ENCODE peak calls at places on chromosomes 1 and 21, in seven cellular contexts. Y, L, D, R, N, X and V are unnamed samples.

GRCh38 chr1:234940841-234941240 is 187.8 kb downstream of the TOMM20 start:
- DNase-seq in D (no peak), Y (no peak), N (no peak), X (no peak), L (no peak), R (no peak), V (no peak)

GRCh38 chr1:211329764-211330201 is 3.1 kb downstream of the TRAF5 start:
- DNase-seq in X (no peak), D (no peak), N (no peak), R (no peak), L (no peak), Y (no peak), V (no peak)

GRCh38 chr1:3664700-3665375 is 12.5 kb downstream of the TP73 start:
- DNase-seq in R (no peak), X (no peak), N (no peak), L (no peak), D (peak), Y (no peak), V (no peak)

GRCh38 chr1:211606914-211607751 is 28.2 kb upstream of the SLC30A1 start:
- DNase-seq in L (no peak), R (no peak), D (peak), N (no peak), X (peak), Y (no peak), V (no peak)

GRCh38 chr1:119713538-119714456 is 2.1 kb downstream of the PHGDH start:
- DNase-seq in Y (peak), R (no peak), D (no peak), N (no peak), X (no peak), L (peak), V (no peak)

GRCh38 chr1:64171797-64172281 is 31.6 kb upstream of the UBE2U start:
- DNase-seq in Y (peak), R (no peak), X (no peak), D (no peak), N (peak), L (no peak), V (no peak)

GRCh38 chr1:169051171-169051570 is 55.3 kb upstream of the ATP1B1 start:
- DNase-seq in X (no peak), D (no peak), N (no peak), R (no peak), L (no peak), Y (no peak), V (no peak)

GRCh38 chr1:200900877-200901276 is 6.2 kb downstream of the INAVA start:
- DNase-seq in N (no peak), Y (no peak), D (no peak), X (no peak), L (no peak), R (no peak), V (no peak)

GRCh38 chr1:53896673-53897229 is 2.8 kb downstream of the DIO1 start:
- DNase-seq in R (peak), D (no peak), L (no peak), Y (peak), N (no peak), X (no peak), V (no peak)

GRCh38 chr1:246837418-246838117 is 94.2 kb downstream of the AHCTF1 start:
- DNase-seq in R (no peak), D (no peak), L (no peak), X (no peak), Y (peak), N (peak), V (no peak)

GRCh38 chr1:152942161-152942560 is 4.8 kb upstream of the SPRR5 start:
- DNase-seq in Y (no peak), R (no peak), N (no peak), D (no peak), L (no peak), X (no peak), V (no peak)

GRCh38 chr21:30981403-30981802 is 56.9 kb downstream of the KRTAP19-8 start:
- DNase-seq in N (no peak), Y (no peak), L (no peak), D (no peak), X (no peak), R (no peak), V (no peak)

GRCh38 chr1:43304771-43305300 is 4.1 kb downstream of the TIE1 start:
- DNase-seq in N (no peak), D (no peak), X (peak), Y (no peak), R (no peak), L (no peak), V (no peak)

GRCh38 chr1:77516106-77516505 is 166.4 kb downstream of the ZZZ3 start:
- DNase-seq in R (no peak), Y (no peak), X (no peak), L (no peak), D (no peak), N (no peak), V (no peak)

GRCh38 chr1:77511440-77511840 is 171.0 kb downstream of the ZZZ3 start:
- DNase-seq in Y (peak), X (no peak), L (no peak), D (no peak), N (peak), R (peak), V (no peak)

GRCh38 chr1:77509898-77510297 is 172.6 kb downstream of the ZZZ3 start:
- DNase-seq in L (no peak), N (no peak), R (no peak), D (no peak), X (no peak), Y (no peak), V (no peak)

GRCh38 chr1:77513839-77514763 is 168.4 kb downstream of the ZZZ3 start:
- DNase-seq in L (peak), D (no peak), Y (peak), N (peak), X (no peak), R (peak), V (no peak)

GRCh38 chr1:77514871-77515776 is 167.3 kb downstream of the ZZZ3 start:
- DNase-seq in R (no peak), X (no peak), N (peak), D (peak), Y (peak), L (peak), V (no peak)
- H3K4me3 ChIP-seq in R (no peak), X (no peak), N (no peak), D (no peak), Y (no peak), L (no peak), V (no peak)

DNA sequence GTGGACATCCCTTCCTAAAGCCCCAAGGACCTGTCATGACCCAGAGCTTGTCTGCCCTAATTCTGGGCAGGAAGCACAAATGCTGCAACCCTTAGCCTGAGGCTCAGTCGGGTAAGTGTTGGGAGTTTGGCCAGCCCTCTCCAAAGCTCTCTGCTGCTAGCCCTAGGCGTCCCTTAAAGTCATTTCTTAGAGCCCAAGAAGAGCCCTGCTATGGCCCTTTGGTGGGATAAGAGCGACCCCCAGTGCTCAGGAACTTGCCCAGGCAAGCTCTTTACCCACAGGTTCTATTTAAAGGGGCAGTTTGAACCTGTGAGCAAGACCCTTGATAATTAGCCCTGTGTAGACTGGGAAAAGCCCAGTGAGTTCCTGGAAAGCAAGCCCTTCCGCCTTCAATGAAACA is 356.8 kb downstream of the RRAGC start:
- DNase-seq in N (no peak), Y (peak), X (no peak), R (no peak), D (no peak), L (peak), V (no peak)
- TF ChIP-seq CTCF in N (peak), Y (no peak), X (peak), R (no peak), D (no peak), L (no peak), V (no peak)

GRCh38 chr1:210025870-210026269 is 87.9 kb downstream of the SYT14 start:
- DNase-seq in N (no peak), D (no peak), R (no peak), Y (no peak), X (no peak), L (no peak), V (no peak)
- H3K27ac ChIP-seq in N (no peak), D (no peak), R (no peak), Y (no peak), X (no peak), L (no peak), V (no peak)

GRCh38 chr1:223844521-223844961 is 1.2 kb downstream of the TP53BP2 start:
- DNase-seq in N (no peak), X (no peak), D (no peak), Y (no peak), R (no peak), L (no peak), V (no peak)

GRCh38 chr1:223845810-223846667 is at the start of gene TP53BP2:
- DNase-seq in D (peak), L (peak), Y (peak), R (peak), X (peak), N (peak), V (peak)

GRCh38 chr1:223844962-223845809 is 561 bp downstream of the TP53BP2 start:
- DNase-seq in N (peak), X (peak), R (no peak), Y (peak), L (peak), D (peak), V (no peak)

GRCh38 chr1:223842784-223843183 is 3.0 kb downstream of the TP53BP2 start:
- DNase-seq in D (no peak), L (no peak), Y (no peak), N (no peak), R (no peak), X (no peak), V (no peak)

DNA sequence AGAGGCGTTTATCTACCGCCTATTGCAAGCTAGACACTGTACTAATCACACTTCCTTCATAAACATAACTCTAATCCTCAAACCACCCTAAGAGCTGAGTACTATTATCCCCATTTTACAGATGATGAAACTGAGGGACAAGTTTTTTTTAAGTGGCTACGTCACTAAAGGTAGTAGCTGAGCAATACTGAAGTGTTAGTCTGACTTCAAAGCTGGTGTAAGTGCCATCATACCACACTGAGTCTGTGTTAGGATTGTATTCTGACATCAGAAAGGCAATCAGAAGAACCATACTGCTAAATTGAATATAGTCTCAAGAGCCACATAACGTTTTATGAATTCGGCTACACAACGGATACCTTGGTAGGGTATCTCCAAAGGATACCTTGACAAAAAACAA is 1.8 kb downstream of the TP53BP2 start:
- DNase-seq in Y (no peak), X (no peak), N (no peak), R (no peak), L (no peak), D (no peak), V (no peak)
- H3K4me3 ChIP-seq in Y (peak), X (peak), N (peak), R (peak), L (peak), D (peak), V (peak)

DNA sequence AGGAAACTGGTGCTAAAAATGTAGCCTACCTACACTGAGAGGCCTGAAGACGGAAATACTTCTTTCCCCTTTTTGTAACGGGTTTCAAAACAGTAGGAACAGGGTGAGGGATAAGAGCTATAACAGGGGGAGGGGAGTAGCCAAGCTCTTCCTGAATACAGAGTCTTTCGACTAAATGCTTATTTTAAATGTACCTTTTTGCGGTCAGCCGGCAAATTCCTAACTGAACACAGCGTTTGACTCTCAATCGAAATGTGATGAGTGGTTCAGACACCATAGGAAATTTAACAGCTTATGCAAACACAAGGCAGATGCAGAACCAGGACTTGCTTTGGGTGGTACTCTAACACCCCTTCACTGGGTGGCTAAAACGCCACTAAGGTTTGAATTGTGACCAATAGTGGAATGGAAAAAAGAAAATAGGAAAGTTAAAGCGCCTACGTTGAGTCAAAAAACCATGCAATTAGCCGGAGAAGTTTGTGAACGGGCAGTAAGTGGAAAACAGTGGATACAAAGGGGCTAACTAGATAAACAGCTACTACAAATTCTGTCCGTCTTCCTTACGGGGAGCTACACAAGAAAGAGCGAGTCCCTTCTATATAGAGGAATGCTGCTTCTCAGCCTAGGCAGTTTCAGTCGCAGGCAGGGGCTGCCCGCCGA is 1.7 kb downstream of the EGLN1 start:
- DNase-seq in R (no peak), D (no peak), N (no peak), Y (peak), X (no peak), L (peak), V (no peak)
- TF ChIP-seq CTCF in R (no peak), D (no peak), N (no peak), Y (no peak), X (no peak), L (no peak), V (no peak)

DNA sequence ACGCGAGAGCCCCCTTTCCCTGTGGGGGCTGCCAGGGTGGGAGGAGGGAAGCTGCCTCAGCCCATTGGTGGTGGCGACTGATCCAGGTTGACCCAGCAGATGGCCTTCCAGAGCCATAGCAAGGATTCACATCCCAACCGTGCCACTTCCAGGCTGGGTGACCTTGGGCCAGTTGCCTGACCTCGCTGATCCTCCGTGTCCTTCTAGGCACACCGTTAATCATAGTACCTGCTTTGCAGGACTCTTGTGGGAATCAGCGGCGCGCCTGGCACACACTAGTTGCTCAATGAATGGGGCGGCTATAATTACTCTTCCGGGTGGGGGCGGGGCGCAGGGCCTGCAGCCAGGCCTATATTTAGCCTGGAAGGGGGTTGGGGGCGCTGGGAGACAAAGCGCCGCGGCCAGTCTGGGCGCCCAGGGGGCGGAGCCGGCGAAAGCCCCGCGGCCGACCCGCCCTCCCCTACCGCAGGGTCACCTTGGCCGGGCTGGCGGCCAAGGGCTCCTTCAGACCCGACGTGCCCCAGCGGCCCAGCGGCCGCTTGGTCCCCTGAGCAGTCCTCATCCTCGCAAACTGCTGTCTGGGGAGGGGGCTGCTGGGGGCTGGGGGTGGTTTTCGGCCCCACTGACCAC is 5.1 kb downstream of the HSPB7 start:
- DNase-seq in R (no peak), N (peak), L (peak), D (peak), Y (peak), X (peak), V (no peak)
- H3K27ac ChIP-seq in R (no peak), N (no peak), L (peak), D (peak), Y (peak), X (peak), V (no peak)

GRCh38 chr1:51690285-51690961 is 73.5 kb downstream of the OSBPL9 start:
- DNase-seq in X (no peak), L (no peak), N (peak), R (peak), D (no peak), Y (peak), V (peak)
- H3K4me3 ChIP-seq in X (no peak), L (no peak), N (no peak), R (no peak), D (no peak), Y (no peak), V (no peak)